ENCODE peak calls at places on chromosome 18, in five cellular contexts. S is PC-3, K is SK-N-SH, T is IMR-90, C is OCI-LY7. M is an unnamed sample. For H3K36me3, the result is how much of the 10 kb centered on the place peaks cover.

GRCh38 chr18:58140366-58141325 is 96.6 kb downstream of the NEDD4L start:
- DNase-seq in T (no peak), C (no peak), K (no peak), S (no peak), M (no peak)

GRCh38 chr18:25111382-25112070 is 240.4 kb downstream of the ZNF521 start:
- DNase-seq in S (no peak), K (no peak), C (no peak), T (no peak), M (no peak)

GRCh38 chr18:37385846-37386435 is 179.7 kb downstream of the CELF4 start:
- DNase-seq in T (peak), K (peak), C (peak), S (peak), M (no peak)

GRCh38 chr18:44536041-44536440 is 144.6 kb upstream of the SETBP1 start:
- DNase-seq in K (no peak), C (no peak), S (peak), T (peak), M (peak)

GRCh38 chr18:3902676-3903075 is 452.7 kb downstream of the TGIF1 start:
- DNase-seq in T (peak), K (no peak), S (no peak), C (no peak), M (no peak)

GRCh38 chr18:46917808-46918600 is 602 bp downstream of the KATNAL2 start:
- DNase-seq in T (peak), C (peak), S (peak), K (no peak), M (no peak)

GRCh38 chr18:72056171-72056570 is 488.0 kb downstream of the CBLN2 start:
- DNase-seq in C (no peak), K (no peak), T (no peak), S (no peak), M (no peak)

GRCh38 chr18:50203801-50204604 is 9.1 kb upstream of the MYO5B start:
- DNase-seq in K (peak), T (peak), S (peak), C (no peak), M (no peak)

GRCh38 chr18:69257861-69258458 is 142.7 kb upstream of the DOK6 start:
- DNase-seq in S (peak), K (no peak), C (no peak), T (peak), M (no peak)

GRCh38 chr18:34661464-34662087 is 48.5 kb upstream of the DTNA start:
- DNase-seq in K (peak), T (peak), S (peak), C (peak), M (peak)

GRCh38 chr18:76490701-76491171 is 4.3 kb downstream of the ZNF516 start:
- DNase-seq in C (no peak), S (no peak), K (peak), T (peak), M (no peak)

DNA sequence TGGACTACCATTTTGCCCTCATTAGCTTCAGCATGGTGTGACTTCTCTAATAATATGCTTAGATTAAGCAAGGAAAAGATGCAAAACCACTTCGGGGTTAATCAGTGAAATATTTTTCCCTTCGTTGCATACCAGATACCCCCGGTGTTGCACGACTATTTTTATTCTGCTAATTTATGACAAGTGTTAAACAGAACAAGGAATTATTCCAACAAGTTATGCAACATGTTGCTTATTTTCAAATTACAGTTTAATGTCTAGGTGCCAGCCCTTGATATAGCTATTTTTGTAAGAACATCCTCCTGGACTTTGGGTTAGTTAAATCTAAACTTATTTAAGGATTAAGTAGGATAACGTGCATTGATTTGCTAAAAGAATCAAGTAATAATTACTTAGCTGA is 16.3 kb downstream of the TYMS start:
- DNase-seq in S (no peak), T (no peak), K (no peak), C (no peak), M (no peak)
- H3K36me3 ChIP-seq in S (half or more), T (under half), K (under half), C (half or more), M (under half)

DNA sequence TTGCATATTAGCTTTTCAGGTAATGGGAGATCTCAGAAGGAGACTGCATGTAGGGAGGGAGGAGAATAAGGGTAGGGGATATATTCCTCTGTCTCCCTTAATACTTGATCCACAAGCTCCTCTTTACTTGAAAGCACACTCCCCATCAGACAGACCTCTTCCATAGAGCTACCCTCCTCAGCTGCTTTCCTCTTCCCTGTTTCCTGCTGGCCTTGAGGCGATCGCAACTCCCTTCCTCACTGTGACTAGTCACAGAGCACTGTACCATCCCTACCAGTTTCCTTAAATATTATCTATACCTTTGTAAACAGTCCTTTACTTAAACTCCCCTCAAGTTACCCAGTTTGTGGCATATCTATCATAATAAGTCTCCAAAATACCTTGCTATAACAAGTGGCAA is 10.9 kb downstream of the ROCK1 start:
- DNase-seq in S (no peak), K (no peak), C (no peak), T (no peak), M (no peak)
- H3K4me2 ChIP-seq in S (no peak), K (no peak), C (peak), T (no peak), M (no peak)

GRCh38 chr18:13627639-13628038 is 98.7 kb downstream of the FAM210A start:
- DNase-seq in T (no peak), K (no peak), S (no peak), C (no peak), M (no peak)

GRCh38 chr18:13635046-13635445 is 91.3 kb downstream of the FAM210A start:
- DNase-seq in C (no peak), S (no peak), K (no peak), T (no peak), M (no peak)

GRCh38 chr18:13628211-13628610 is 98.1 kb downstream of the FAM210A start:
- DNase-seq in K (no peak), C (no peak), S (no peak), T (no peak), M (no peak)

GRCh38 chr18:13629841-13630747 is 96.3 kb downstream of the FAM210A start:
- DNase-seq in S (peak), T (peak), C (peak), K (peak), M (no peak)

DNA sequence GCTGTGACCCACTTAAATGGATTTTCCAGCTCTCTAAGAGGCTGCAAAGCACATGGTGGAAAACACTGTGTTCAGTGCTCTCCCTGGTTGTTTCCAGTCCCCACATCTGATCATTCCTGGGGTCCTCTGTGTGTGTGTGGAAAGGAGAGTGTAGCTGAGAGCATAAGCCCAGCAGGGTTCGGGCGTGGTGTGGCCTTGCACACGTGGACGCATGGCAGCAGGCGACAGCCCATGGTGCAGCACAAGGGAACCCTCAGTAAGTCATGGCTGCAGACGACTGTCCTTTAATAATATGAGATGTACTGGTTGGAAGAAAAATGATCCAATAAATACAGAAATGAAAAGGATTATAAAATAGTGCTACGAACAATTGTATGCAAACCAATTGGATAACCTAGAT is 95.5 kb downstream of the FAM210A start:
- DNase-seq in T (no peak), C (no peak), S (no peak), K (no peak), M (no peak)
- H3K36me3 ChIP-seq in T (under half), C (half or more), S (under half), K (under half), M (under half)

GRCh38 chr18:31428211-31428610 is 19.3 kb upstream of the DSG3 start:
- DNase-seq in S (no peak), C (no peak), T (no peak), K (no peak), M (no peak)

GRCh38 chr18:31424383-31424988 is 23.1 kb upstream of the DSG3 start:
- DNase-seq in T (peak), C (peak), S (peak), K (peak), M (no peak)

GRCh38 chr18:31427010-31427409 is 20.5 kb upstream of the DSG3 start:
- DNase-seq in C (no peak), S (no peak), T (no peak), K (no peak), M (no peak)

GRCh38 chr18:31429623-31430022 is 17.9 kb upstream of the DSG3 start:
- DNase-seq in C (no peak), S (peak), K (no peak), T (no peak), M (no peak)

DNA sequence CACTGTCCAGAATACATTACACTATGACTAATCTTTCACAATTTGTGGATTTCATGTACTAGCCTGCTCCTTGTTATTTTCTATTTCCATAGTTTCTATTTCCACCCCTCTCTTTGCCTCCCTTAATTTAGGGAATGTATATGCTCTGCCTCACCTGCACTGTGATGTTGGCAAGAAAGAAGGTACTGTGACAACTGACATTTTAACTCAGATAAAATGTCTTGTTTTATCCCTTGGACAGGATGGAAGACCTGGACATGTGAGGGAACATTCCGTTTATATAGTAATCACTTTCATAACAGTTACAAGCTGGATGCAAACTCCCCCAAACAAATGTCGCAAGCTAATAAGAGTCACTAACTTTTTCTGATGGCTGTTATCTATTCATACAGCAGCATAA is 21.5 kb upstream of the DSG3 start:
- DNase-seq in T (no peak), S (no peak), K (no peak), C (no peak), M (no peak)
- H3K4me2 ChIP-seq in T (no peak), S (no peak), K (no peak), C (no peak), M (peak)

M was measured in keratinocyte.